ENCODE peak calls at places on chromosomes 12 and 14, in ten cellular contexts. One of them, this sample, is unnamed.

GRCh38 chr14:92659765-92660561 is 88.5 kb downstream of the LGMN start:
- DNase-seq in lower leg skin: no peak
- DNase-seq in IMR-90: no peak
- DNase-seq in nephron progenitor cell: no peak
- DNase-seq in mucosa of descending colon: no peak
- DNase-seq in spleen: no peak
- DNase-seq in PC-9: no peak
- DNase-seq in GM12865: peak
- DNase-seq in heart left ventricle: peak
- DNase-seq in CD8-positive, alpha-beta T cell: no peak
- DNase-seq in this sample: peak

GRCh38 chr14:74389980-74390379 is 36.0 kb downstream of the SYNDIG1L start:
- DNase-seq in lower leg skin: no peak
- DNase-seq in IMR-90: no peak
- DNase-seq in nephron progenitor cell: no peak
- DNase-seq in mucosa of descending colon: no peak
- DNase-seq in spleen: no peak
- DNase-seq in PC-9: no peak
- DNase-seq in GM12865: no peak
- DNase-seq in heart left ventricle: no peak
- DNase-seq in CD8-positive, alpha-beta T cell: no peak
- DNase-seq in this sample: no peak

GRCh38 chr12:98592825-98593322 is 612 bp upstream of the SLC25A3 start:
- DNase-seq in lower leg skin: no peak
- DNase-seq in IMR-90: no peak
- DNase-seq in nephron progenitor cell: no peak
- DNase-seq in mucosa of descending colon: no peak
- DNase-seq in spleen: no peak
- DNase-seq in PC-9: no peak
- DNase-seq in GM12865: no peak
- DNase-seq in heart left ventricle: no peak
- DNase-seq in CD8-positive, alpha-beta T cell: no peak
- DNase-seq in this sample: no peak

GRCh38 chr12:116599285-116600122 is 40.3 kb downstream of the MAP1LC3B2 start:
- DNase-seq in lower leg skin: peak
- DNase-seq in IMR-90: peak
- DNase-seq in nephron progenitor cell: peak
- DNase-seq in mucosa of descending colon: peak
- DNase-seq in spleen: peak
- DNase-seq in PC-9: no peak
- DNase-seq in GM12865: peak
- DNase-seq in heart left ventricle: peak
- DNase-seq in CD8-positive, alpha-beta T cell: peak
- DNase-seq in this sample: peak

GRCh38 chr12:119911147-119911546 is 34.0 kb upstream of the CIT start:
- DNase-seq in lower leg skin: no peak
- DNase-seq in IMR-90: peak
- DNase-seq in nephron progenitor cell: no peak
- DNase-seq in mucosa of descending colon: no peak
- DNase-seq in spleen: no peak
- DNase-seq in PC-9: peak
- DNase-seq in GM12865: no peak
- DNase-seq in heart left ventricle: no peak
- DNase-seq in CD8-positive, alpha-beta T cell: no peak
- DNase-seq in this sample: no peak

GRCh38 chr14:101887219-101887618 is 77.2 kb upstream of the DYNC1H1 start:
- DNase-seq in lower leg skin: peak
- DNase-seq in IMR-90: no peak
- DNase-seq in nephron progenitor cell: no peak
- DNase-seq in mucosa of descending colon: no peak
- DNase-seq in spleen: peak
- DNase-seq in PC-9: no peak
- DNase-seq in GM12865: no peak
- DNase-seq in heart left ventricle: no peak
- DNase-seq in CD8-positive, alpha-beta T cell: no peak
- DNase-seq in this sample: no peak

GRCh38 chr12:130526813-130527212 is 189.1 kb downstream of the PIWIL1 start:
- DNase-seq in lower leg skin: no peak
- DNase-seq in IMR-90: no peak
- DNase-seq in nephron progenitor cell: peak
- DNase-seq in mucosa of descending colon: peak
- DNase-seq in spleen: no peak
- DNase-seq in PC-9: no peak
- DNase-seq in GM12865: no peak
- DNase-seq in heart left ventricle: no peak
- DNase-seq in CD8-positive, alpha-beta T cell: no peak
- DNase-seq in this sample: no peak

GRCh38 chr12:14194572-14194971 is 170.9 kb upstream of the ATF7IP start:
- DNase-seq in lower leg skin: peak
- DNase-seq in IMR-90: no peak
- DNase-seq in nephron progenitor cell: no peak
- DNase-seq in mucosa of descending colon: no peak
- DNase-seq in spleen: no peak
- DNase-seq in PC-9: no peak
- DNase-seq in GM12865: no peak
- DNase-seq in heart left ventricle: no peak
- DNase-seq in CD8-positive, alpha-beta T cell: no peak
- DNase-seq in this sample: no peak

GRCh38 chr12:107406932-107407331 is 278.7 kb upstream of the PWP1 start:
- DNase-seq in lower leg skin: no peak
- DNase-seq in IMR-90: no peak
- DNase-seq in nephron progenitor cell: no peak
- DNase-seq in mucosa of descending colon: no peak
- DNase-seq in spleen: no peak
- DNase-seq in PC-9: no peak
- DNase-seq in GM12865: no peak
- DNase-seq in heart left ventricle: no peak
- DNase-seq in CD8-positive, alpha-beta T cell: no peak
- DNase-seq in this sample: no peak

GRCh38 chr12:107400686-107401447 is 284.7 kb upstream of the PWP1 start:
- DNase-seq in lower leg skin: no peak
- DNase-seq in IMR-90: peak
- DNase-seq in nephron progenitor cell: no peak
- DNase-seq in mucosa of descending colon: no peak
- DNase-seq in spleen: no peak
- DNase-seq in PC-9: no peak
- DNase-seq in GM12865: no peak
- DNase-seq in heart left ventricle: no peak
- DNase-seq in CD8-positive, alpha-beta T cell: no peak
- DNase-seq in this sample: no peak

GRCh38 chr12:107402041-107403022 is 283.3 kb upstream of the PWP1 start:
- DNase-seq in lower leg skin: no peak
- DNase-seq in IMR-90: peak
- DNase-seq in nephron progenitor cell: peak
- DNase-seq in mucosa of descending colon: peak
- DNase-seq in spleen: no peak
- DNase-seq in PC-9: peak
- DNase-seq in GM12865: peak
- DNase-seq in heart left ventricle: peak
- DNase-seq in CD8-positive, alpha-beta T cell: peak
- DNase-seq in this sample: peak

GRCh38 chr12:107405436-107405835 is 280.2 kb upstream of the PWP1 start:
- DNase-seq in lower leg skin: no peak
- DNase-seq in IMR-90: no peak
- DNase-seq in nephron progenitor cell: no peak
- DNase-seq in mucosa of descending colon: no peak
- DNase-seq in spleen: no peak
- DNase-seq in PC-9: no peak
- DNase-seq in GM12865: no peak
- DNase-seq in heart left ventricle: peak
- DNase-seq in CD8-positive, alpha-beta T cell: no peak
- DNase-seq in this sample: peak

GRCh38 chr12:107404981-107405380 is 280.6 kb upstream of the PWP1 start:
- DNase-seq in lower leg skin: no peak
- DNase-seq in IMR-90: peak
- DNase-seq in nephron progenitor cell: no peak
- DNase-seq in mucosa of descending colon: no peak
- DNase-seq in spleen: no peak
- DNase-seq in PC-9: peak
- DNase-seq in GM12865: peak
- DNase-seq in heart left ventricle: no peak
- DNase-seq in CD8-positive, alpha-beta T cell: no peak
- DNase-seq in this sample: no peak
- TF ChIP-seq CTCF in lower leg skin: no peak
- TF ChIP-seq CTCF in IMR-90: peak
- TF ChIP-seq CTCF in nephron progenitor cell: peak
- TF ChIP-seq CTCF in mucosa of descending colon: no peak
- TF ChIP-seq CTCF in spleen: no peak
- TF ChIP-seq CTCF in PC-9: peak
- TF ChIP-seq CTCF in GM12865: peak
- TF ChIP-seq CTCF in heart left ventricle: no peak
- TF ChIP-seq CTCF in CD8-positive, alpha-beta T cell: no peak
- TF ChIP-seq CTCF in this sample: peak

DNA sequence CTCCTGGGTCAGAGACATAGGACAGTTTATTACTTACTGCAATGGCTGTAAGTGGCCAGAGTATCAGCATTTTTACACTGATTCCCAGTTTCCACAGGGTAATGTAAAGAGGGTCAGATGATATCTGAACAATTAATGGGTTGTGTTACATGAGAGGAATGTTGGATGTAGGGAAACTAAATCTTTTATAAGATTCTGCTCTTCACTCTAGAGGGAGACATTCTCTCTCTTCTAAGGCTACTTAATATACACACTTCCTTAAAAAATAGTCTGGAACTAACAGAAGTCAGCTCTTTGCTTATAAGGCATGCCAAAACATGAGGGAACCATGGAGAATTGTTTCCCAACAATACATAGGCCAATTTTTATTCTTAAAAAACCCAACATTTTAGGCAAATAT is 389.8 kb downstream of the ETNK1 start:
- DNase-seq in lower leg skin: no peak
- DNase-seq in IMR-90: no peak
- DNase-seq in nephron progenitor cell: no peak
- DNase-seq in mucosa of descending colon: no peak
- DNase-seq in spleen: no peak
- DNase-seq in PC-9: no peak
- DNase-seq in GM12865: no peak
- DNase-seq in heart left ventricle: no peak
- DNase-seq in CD8-positive, alpha-beta T cell: no peak
- DNase-seq in this sample: no peak
- TF ChIP-seq CTCF in lower leg skin: no peak
- TF ChIP-seq CTCF in IMR-90: no peak
- TF ChIP-seq CTCF in nephron progenitor cell: no peak
- TF ChIP-seq CTCF in mucosa of descending colon: no peak
- TF ChIP-seq CTCF in spleen: no peak
- TF ChIP-seq CTCF in PC-9: no peak
- TF ChIP-seq CTCF in GM12865: no peak
- TF ChIP-seq CTCF in heart left ventricle: no peak
- TF ChIP-seq CTCF in CD8-positive, alpha-beta T cell: no peak
- TF ChIP-seq CTCF in this sample: no peak

DNA sequence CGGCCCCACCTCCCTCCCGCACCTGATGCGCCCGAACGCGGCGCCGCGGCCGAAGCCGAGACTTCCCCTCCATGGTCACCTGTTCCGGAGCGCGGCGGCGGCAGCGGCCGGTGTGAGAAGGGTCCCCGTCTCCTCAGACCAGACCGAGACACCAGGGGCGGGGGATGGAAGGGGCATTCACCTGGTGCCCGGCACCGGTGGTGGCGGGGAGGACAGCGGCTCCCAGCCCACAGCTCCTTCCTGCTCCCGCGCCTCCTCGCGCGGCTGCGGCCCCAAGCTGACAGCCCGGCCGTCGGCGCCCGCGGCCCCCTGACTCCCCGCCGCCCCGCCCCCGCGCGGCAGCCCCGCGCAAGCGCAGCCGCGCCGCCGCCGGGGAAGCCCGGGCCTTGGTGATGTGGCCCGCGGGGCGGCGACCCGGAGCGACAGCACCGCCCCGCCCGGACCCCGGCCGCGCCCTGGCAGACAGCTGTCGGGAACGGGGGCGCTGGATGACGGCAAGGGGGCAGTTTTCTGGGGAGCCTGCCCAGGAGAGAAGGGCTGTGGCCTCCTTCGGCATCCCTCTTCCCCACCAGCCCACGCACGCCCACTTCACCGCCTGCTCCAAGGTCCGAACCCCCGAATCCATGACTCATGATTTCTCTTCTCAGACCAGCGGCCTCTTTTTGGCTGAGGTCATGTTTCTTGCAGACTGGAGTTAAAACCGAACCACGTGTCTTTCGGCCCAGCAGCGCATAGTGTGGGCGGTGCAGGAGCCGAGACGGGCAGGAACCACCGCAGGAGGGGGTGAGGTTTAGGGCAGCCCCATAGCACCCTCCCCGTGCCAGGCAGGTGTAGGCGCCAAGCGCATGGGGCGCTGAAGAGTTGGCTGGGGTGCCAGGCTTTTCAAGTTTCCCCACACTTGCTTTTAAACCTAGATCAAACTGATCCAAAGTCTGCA is at the start of gene SLC41A2:
- DNase-seq in lower leg skin: peak
- DNase-seq in IMR-90: peak
- DNase-seq in nephron progenitor cell: peak
- DNase-seq in mucosa of descending colon: peak
- DNase-seq in spleen: peak
- DNase-seq in PC-9: peak
- DNase-seq in GM12865: peak
- DNase-seq in heart left ventricle: peak
- DNase-seq in CD8-positive, alpha-beta T cell: peak
- DNase-seq in this sample: peak
- TF ChIP-seq CTCF in lower leg skin: no peak
- TF ChIP-seq CTCF in IMR-90: peak
- TF ChIP-seq CTCF in nephron progenitor cell: no peak
- TF ChIP-seq CTCF in mucosa of descending colon: peak
- TF ChIP-seq CTCF in spleen: peak
- TF ChIP-seq CTCF in PC-9: peak
- TF ChIP-seq CTCF in GM12865: peak
- TF ChIP-seq CTCF in heart left ventricle: peak
- TF ChIP-seq CTCF in CD8-positive, alpha-beta T cell: no peak
- TF ChIP-seq CTCF in this sample: peak

GRCh38 chr14:64220056-64220455 is 74.1 kb downstream of the ESR2 start:
- DNase-seq in lower leg skin: no peak
- DNase-seq in IMR-90: no peak
- DNase-seq in nephron progenitor cell: no peak
- DNase-seq in mucosa of descending colon: no peak
- DNase-seq in spleen: no peak
- DNase-seq in PC-9: no peak
- DNase-seq in GM12865: no peak
- DNase-seq in heart left ventricle: no peak
- DNase-seq in CD8-positive, alpha-beta T cell: no peak
- DNase-seq in this sample: no peak

GRCh38 chr14:64218344-64219240 is 75.6 kb downstream of the ESR2 start:
- DNase-seq in lower leg skin: no peak
- DNase-seq in IMR-90: no peak
- DNase-seq in nephron progenitor cell: no peak
- DNase-seq in mucosa of descending colon: no peak
- DNase-seq in spleen: no peak
- DNase-seq in PC-9: no peak
- DNase-seq in GM12865: peak
- DNase-seq in heart left ventricle: peak
- DNase-seq in CD8-positive, alpha-beta T cell: no peak
- DNase-seq in this sample: no peak

GRCh38 chr14:64225156-64225757 is 68.9 kb downstream of the ESR2 start:
- DNase-seq in lower leg skin: no peak
- DNase-seq in IMR-90: no peak
- DNase-seq in nephron progenitor cell: no peak
- DNase-seq in mucosa of descending colon: no peak
- DNase-seq in spleen: no peak
- DNase-seq in PC-9: no peak
- DNase-seq in GM12865: no peak
- DNase-seq in heart left ventricle: no peak
- DNase-seq in CD8-positive, alpha-beta T cell: no peak
- DNase-seq in this sample: no peak

GRCh38 chr14:64220466-64220865 is 73.7 kb downstream of the ESR2 start:
- DNase-seq in lower leg skin: no peak
- DNase-seq in IMR-90: no peak
- DNase-seq in nephron progenitor cell: no peak
- DNase-seq in mucosa of descending colon: no peak
- DNase-seq in spleen: no peak
- DNase-seq in PC-9: no peak
- DNase-seq in GM12865: no peak
- DNase-seq in heart left ventricle: peak
- DNase-seq in CD8-positive, alpha-beta T cell: no peak
- DNase-seq in this sample: no peak

GRCh38 chr14:64221604-64222003 is 72.6 kb downstream of the ESR2 start:
- DNase-seq in lower leg skin: no peak
- DNase-seq in IMR-90: no peak
- DNase-seq in nephron progenitor cell: no peak
- DNase-seq in mucosa of descending colon: no peak
- DNase-seq in spleen: no peak
- DNase-seq in PC-9: no peak
- DNase-seq in GM12865: no peak
- DNase-seq in heart left ventricle: no peak
- DNase-seq in CD8-positive, alpha-beta T cell: no peak
- DNase-seq in this sample: peak
- TF ChIP-seq CTCF in lower leg skin: no peak
- TF ChIP-seq CTCF in IMR-90: no peak
- TF ChIP-seq CTCF in nephron progenitor cell: no peak
- TF ChIP-seq CTCF in mucosa of descending colon: no peak
- TF ChIP-seq CTCF in spleen: no peak
- TF ChIP-seq CTCF in PC-9: no peak
- TF ChIP-seq CTCF in GM12865: no peak
- TF ChIP-seq CTCF in heart left ventricle: no peak
- TF ChIP-seq CTCF in CD8-positive, alpha-beta T cell: no peak
- TF ChIP-seq CTCF in this sample: no peak